ENCODE peak calls at places on chromosome 1, in eight cellular contexts. R, O, T, F, X, K, V and W are unnamed samples.

GRCh38 chr1:178122283-178122682 is 28.4 kb downstream of the RASAL2 start:
- DNase-seq in R (no peak), O (no peak), T (no peak), F (no peak), X (no peak), K (no peak), V (no peak), W (no peak)

GRCh38 chr1:118842462-118843201 is 145.5 kb downstream of the TBX15 start:
- DNase-seq in R (no peak), O (no peak), T (peak), F (no peak), X (no peak), K (no peak), V (no peak), W (no peak)

GRCh38 chr1:1920608-1921458 is 1.8 kb upstream of the TMEM52 start:
- DNase-seq in R (peak), O (no peak), T (peak), F (no peak), X (no peak), K (no peak), V (no peak), W (no peak)

GRCh38 chr1:94713472-94714141 is 106.5 kb upstream of the SLC44A3 start:
- DNase-seq in R (peak), O (peak), T (peak), F (peak), X (peak), K (peak), V (peak), W (peak)

GRCh38 chr1:119188926-119189325 is 48.5 kb upstream of the WARS2 start:
- DNase-seq in R (no peak), O (no peak), T (no peak), F (peak), X (no peak), K (no peak), V (no peak), W (no peak)

GRCh38 chr1:63634471-63634870 is 41.3 kb downstream of the PGM1 start:
- DNase-seq in R (no peak), O (no peak), T (no peak), F (no peak), X (no peak), K (no peak), V (no peak), W (no peak)

GRCh38 chr1:3527774-3528173 is 73.3 kb downstream of the ARHGEF16 start:
- DNase-seq in R (no peak), O (no peak), T (peak), F (no peak), X (no peak), K (no peak), V (no peak), W (no peak)

GRCh38 chr1:100989306-100990077 is 36.1 kb downstream of the DPH5 start:
- DNase-seq in R (no peak), O (no peak), T (no peak), F (peak), X (no peak), K (no peak), V (no peak), W (no peak)

GRCh38 chr1:98044766-98045165 is 123.9 kb upstream of the DPYD start:
- DNase-seq in R (no peak), O (no peak), T (no peak), F (no peak), X (no peak), K (no peak), V (no peak), W (no peak)

GRCh38 chr1:173249349-173249748 is 42.2 kb upstream of the TNFSF4 start:
- DNase-seq in R (no peak), O (peak), T (no peak), F (no peak), X (no peak), K (no peak), V (no peak), W (no peak)

GRCh38 chr1:226203237-226203636 is 16.7 kb upstream of the ACBD3 start:
- DNase-seq in R (no peak), O (no peak), T (no peak), F (no peak), X (no peak), K (no peak), V (no peak), W (no peak)

GRCh38 chr1:226199971-226200370 is 13.4 kb upstream of the ACBD3 start:
- DNase-seq in R (no peak), O (no peak), T (no peak), F (no peak), X (no peak), K (no peak), V (no peak), W (no peak)

GRCh38 chr1:226203693-226204092 is 17.2 kb upstream of the ACBD3 start:
- DNase-seq in R (no peak), O (no peak), T (no peak), F (no peak), X (no peak), K (no peak), V (no peak), W (no peak)

GRCh38 chr1:226202246-226202645 is 15.7 kb upstream of the ACBD3 start:
- DNase-seq in R (no peak), O (no peak), T (no peak), F (no peak), X (no peak), K (no peak), V (no peak), W (no peak)

DNA sequence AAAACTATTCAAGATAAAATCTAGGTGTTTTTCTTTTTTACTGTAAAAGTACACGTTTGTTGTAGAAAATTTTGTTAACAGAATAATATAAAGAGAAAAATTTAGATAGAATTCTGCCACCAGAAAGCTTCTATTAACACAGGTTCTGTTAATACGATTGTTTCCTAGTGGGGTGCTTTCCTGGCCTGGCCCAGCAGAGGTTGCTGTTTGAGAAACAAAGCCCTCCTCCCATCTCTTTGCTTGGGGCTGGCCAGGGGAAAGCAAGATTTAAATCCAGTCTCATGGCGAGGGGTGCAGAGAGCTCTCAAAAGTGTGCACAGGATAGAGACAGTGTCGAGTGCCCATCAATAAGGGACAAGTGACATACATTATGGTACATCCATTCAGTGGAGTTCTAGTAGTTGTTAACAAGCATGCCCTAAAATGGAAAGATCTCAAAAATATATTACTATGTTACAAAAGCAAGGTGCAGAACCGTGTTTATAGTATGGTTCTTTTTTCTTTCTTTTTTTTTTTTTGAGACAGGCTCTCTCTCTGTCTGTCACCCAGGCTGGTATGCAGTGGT is 14.6 kb upstream of the ACBD3 start:
- DNase-seq in R (no peak), O (no peak), T (peak), F (no peak), X (no peak), K (no peak), V (no peak), W (peak)
- TF ChIP-seq CTCF in R (no peak), O (no peak), T (peak), F (peak), X (no peak), K (peak), V (peak), W (peak)

GRCh38 chr1:212119863-212120262 is 84.3 kb downstream of the DTL start:
- DNase-seq in R (no peak), O (no peak), T (no peak), F (no peak), X (no peak), K (no peak), V (no peak), W (no peak)
- TF ChIP-seq CTCF in R (no peak), O (no peak), T (no peak), F (no peak), X (no peak), K (no peak), V (no peak), W (no peak)

GRCh38 chr1:230280906-230281413 is 145.2 kb downstream of the PGBD5 start:
- DNase-seq in R (peak), O (no peak), T (peak), F (no peak), X (no peak), K (no peak), V (no peak), W (no peak)

GRCh38 chr1:230278871-230279582 is 147.1 kb downstream of the PGBD5 start:
- DNase-seq in R (no peak), O (no peak), T (peak), F (no peak), X (no peak), K (no peak), V (no peak), W (no peak)

GRCh38 chr1:230279583-230279945 is 146.6 kb downstream of the PGBD5 start:
- DNase-seq in R (no peak), O (no peak), T (peak), F (no peak), X (no peak), K (no peak), V (no peak), W (no peak)

GRCh38 chr1:230281531-230281930 is 144.6 kb downstream of the PGBD5 start:
- DNase-seq in R (peak), O (no peak), T (peak), F (no peak), X (no peak), K (no peak), V (no peak), W (no peak)

GRCh38 chr1:230280054-230280795 is 145.9 kb downstream of the PGBD5 start:
- DNase-seq in R (no peak), O (no peak), T (peak), F (no peak), X (no peak), K (no peak), V (no peak), W (no peak)
- TF ChIP-seq CTCF in R (no peak), O (no peak), T (no peak), F (no peak), X (no peak), K (no peak), V (no peak), W (no peak)

GRCh38 chr1:228062085-228062791 is 20.3 kb upstream of the ARF1 start:
- DNase-seq in R (no peak), O (no peak), T (no peak), F (no peak), X (no peak), K (peak), V (no peak), W (no peak)

GRCh38 chr1:228061411-228062084 is 21.0 kb upstream of the ARF1 start:
- DNase-seq in R (no peak), O (no peak), T (no peak), F (no peak), X (no peak), K (peak), V (no peak), W (no peak)

GRCh38 chr1:228059536-228060457 is 22.7 kb upstream of the ARF1 start:
- DNase-seq in R (no peak), O (no peak), T (peak), F (no peak), X (peak), K (peak), V (no peak), W (no peak)

GRCh38 chr1:228058981-228059535 is 23.4 kb upstream of the ARF1 start:
- DNase-seq in R (no peak), O (no peak), T (no peak), F (no peak), X (no peak), K (no peak), V (no peak), W (no peak)

GRCh38 chr1:228060458-228061190 is 21.9 kb upstream of the ARF1 start:
- DNase-seq in R (no peak), O (no peak), T (no peak), F (no peak), X (no peak), K (peak), V (no peak), W (no peak)
- TF ChIP-seq CTCF in R (no peak), O (no peak), T (no peak), F (no peak), X (no peak), K (no peak), V (no peak), W (no peak)

DNA sequence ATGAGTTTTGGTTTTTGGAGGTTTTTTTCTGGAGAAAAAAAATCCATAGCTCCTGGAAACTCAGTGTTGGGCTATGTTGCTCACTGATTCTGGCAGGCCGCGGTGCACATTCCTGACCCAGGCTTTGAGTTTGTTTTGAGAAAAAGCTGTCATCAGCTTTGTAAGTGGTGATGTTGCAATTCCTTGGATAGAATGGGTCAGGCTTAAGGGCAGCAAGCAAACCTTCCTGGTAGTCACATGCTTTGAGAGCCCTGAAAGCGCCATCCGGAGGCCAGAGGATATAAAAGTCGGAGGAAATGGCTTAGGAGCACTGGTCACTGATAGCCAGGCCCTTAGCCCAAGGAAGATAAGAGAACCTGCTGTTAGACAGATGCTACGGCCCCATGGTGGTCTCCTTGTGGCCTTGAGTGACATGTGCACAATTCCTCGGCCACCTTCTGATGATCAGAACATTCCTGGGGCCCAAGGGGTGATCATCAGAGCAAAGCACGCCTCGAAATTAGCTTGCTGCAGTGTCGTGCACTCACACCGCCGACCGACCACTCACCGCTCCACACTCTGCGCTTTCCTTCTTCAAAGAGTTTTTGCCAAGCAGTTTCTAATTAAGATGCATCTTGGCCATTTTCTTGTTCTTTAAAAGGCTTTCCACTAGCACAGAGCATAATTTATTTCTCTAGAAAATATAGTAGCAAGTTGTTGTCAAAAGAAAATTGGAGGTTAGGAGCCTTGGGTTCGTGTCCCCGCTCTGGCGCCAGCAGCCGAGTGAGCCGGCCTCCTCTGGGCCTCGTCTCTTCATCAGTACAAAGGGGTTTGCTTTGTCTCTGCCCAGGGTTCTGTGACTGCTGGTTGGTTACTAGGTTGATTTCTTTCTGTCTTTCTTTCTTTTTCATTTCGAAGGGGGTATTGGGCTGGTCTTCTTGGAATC is 78.7 kb downstream of the MAN1C1 start:
- DNase-seq in R (peak), O (peak), T (peak), F (peak), X (peak), K (peak), V (peak), W (peak)
- TF ChIP-seq CTCF in R (no peak), O (no peak), T (peak), F (peak), X (peak), K (no peak), V (peak), W (no peak)

DNA sequence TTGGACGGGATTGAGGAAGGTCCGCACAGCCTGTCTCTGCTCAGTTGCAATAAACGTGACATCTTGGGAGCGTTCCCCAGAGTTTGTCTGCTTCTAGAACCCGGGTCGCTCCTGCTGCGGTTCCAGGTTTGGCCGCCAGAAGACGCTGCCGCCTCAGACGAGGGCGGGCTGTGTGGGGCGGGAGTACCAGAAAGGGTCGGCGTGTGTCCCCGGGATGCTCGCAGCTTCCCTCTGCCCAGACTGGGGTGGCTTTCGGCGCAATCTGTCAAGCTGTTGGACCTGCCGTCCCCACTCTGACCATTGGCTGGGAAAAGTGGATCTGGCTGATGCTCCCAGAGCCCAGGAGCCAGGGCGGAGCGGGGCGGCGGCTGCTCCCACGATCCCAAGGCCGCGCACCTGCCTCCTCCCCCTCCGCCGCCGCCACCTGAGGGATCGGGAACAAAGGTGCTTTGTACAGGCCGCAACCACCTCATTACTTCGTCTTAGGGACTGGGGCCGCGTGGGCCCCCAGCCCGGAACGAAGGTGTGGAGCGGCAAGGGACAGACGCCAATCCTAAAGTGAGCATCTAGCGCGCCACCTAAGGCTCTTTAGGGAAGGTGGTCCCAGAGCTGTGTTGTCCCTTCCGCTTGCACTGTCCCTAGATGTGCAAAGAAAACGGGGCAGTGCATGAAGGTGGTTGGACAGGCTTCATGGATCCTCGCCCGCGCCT is 683 bp upstream of the EFNA4 start:
- DNase-seq in R (peak), O (peak), T (peak), F (no peak), X (peak), K (peak), V (peak), W (peak)
- TF ChIP-seq CTCF in R (peak), O (peak), T (peak), F (peak), X (peak), K (peak), V (peak), W (peak)